ENCODE peak calls at places on chromosomes 7 and 10, in nine cellular contexts. E, R, N, C, M, F, L, A and T are unnamed samples.

GRCh38 chr10:67587771-67588170 is 108.2 kb downstream of the CTNNA3 start:
- DNase-seq in A (no peak), R (no peak), C (no peak), F (no peak), N (no peak), E (no peak), M (no peak), L (no peak), T (no peak)

GRCh38 chr7:40200791-40201190 is 66.0 kb downstream of the SUGCT start:
- DNase-seq in E (no peak), C (peak), R (no peak), N (no peak), M (peak), A (no peak), F (no peak), L (peak), T (no peak)

GRCh38 chr10:102868976-102869289 is 337 bp upstream of the AS3MT start:
- DNase-seq in E (no peak), N (no peak), F (no peak), M (no peak), A (no peak), R (no peak), C (no peak), L (no peak), T (no peak)

GRCh38 chr7:47777531-47778152 is 170.6 kb downstream of the PKD1L1 start:
- DNase-seq in R (no peak), L (no peak), C (no peak), M (no peak), E (no peak), F (no peak), A (no peak), N (no peak), T (no peak)

GRCh38 chr7:106756071-106756470 is 95.1 kb upstream of the CCDC71L start:
- DNase-seq in E (no peak), R (no peak), M (no peak), N (no peak), C (no peak), F (no peak), A (no peak), L (no peak), T (no peak)

GRCh38 chr7:17654940-17655339 is 285.4 kb downstream of the SNX13 start:
- DNase-seq in M (no peak), L (peak), F (no peak), A (no peak), C (no peak), E (no peak), R (no peak), N (no peak), T (no peak)

GRCh38 chr7:74212661-74213060 is 2.9 kb downstream of the LAT2 start:
- DNase-seq in N (no peak), C (no peak), E (no peak), A (no peak), M (no peak), R (no peak), F (no peak), L (no peak), T (no peak)

GRCh38 chr10:101569838-101570763 is 18.0 kb downstream of the POLL start:
- DNase-seq in R (peak), F (peak), C (peak), E (peak), A (peak), N (peak), M (peak), L (peak), T (no peak)

GRCh38 chr10:70323143-70323696 is 39.4 kb upstream of the NPFFR1 start:
- DNase-seq in N (no peak), F (no peak), C (no peak), A (no peak), M (no peak), E (no peak), R (no peak), L (no peak), T (no peak)

GRCh38 chr10:70250956-70251680 is 17.9 kb upstream of the PPA1 start:
- DNase-seq in L (no peak), E (no peak), F (no peak), R (no peak), M (no peak), N (no peak), A (no peak), C (no peak), T (no peak)

GRCh38 chr7:84529480-84530205 is 335.1 kb upstream of the SEMA3A start:
- DNase-seq in L (peak), N (no peak), C (peak), R (no peak), M (peak), E (no peak), A (no peak), F (peak), T (peak)

GRCh38 chr10:35971397-35971796 is 329.3 kb upstream of the FZD8 start:
- DNase-seq in C (no peak), F (no peak), A (no peak), R (no peak), N (no peak), E (no peak), M (no peak), L (no peak), T (no peak)

GRCh38 chr10:22183771-22184466 is 33.9 kb downstream of the EBLN1 start:
- DNase-seq in M (no peak), F (no peak), R (no peak), L (no peak), C (peak), N (no peak), A (no peak), E (no peak), T (no peak)

GRCh38 chr7:119197872-119198527 is 973.5 kb downstream of the ANKRD7 start:
- DNase-seq in R (peak), F (peak), A (no peak), L (peak), M (peak), N (no peak), C (no peak), E (peak), T (peak)

GRCh38 chr10:14571866-14572507 is 202.7 kb downstream of the FAM107B start:
- DNase-seq in F (no peak), A (no peak), L (no peak), N (no peak), E (no peak), M (peak), C (peak), R (peak), T (peak)

GRCh38 chr7:12524794-12525386 is 45.6 kb upstream of the SCIN start:
- DNase-seq in L (peak), F (peak), A (no peak), N (peak), C (peak), E (no peak), M (peak), R (no peak), T (peak)

GRCh38 chr7:98211221-98211675 is at the start of gene BHLHA15:
- DNase-seq in M (no peak), F (no peak), R (no peak), C (peak), N (no peak), A (no peak), E (peak), L (no peak), T (no peak)

GRCh38 chr7:16891338-16891737 is 9.6 kb upstream of the AGR3 start:
- DNase-seq in R (no peak), E (no peak), F (peak), L (peak), A (no peak), M (peak), C (peak), N (no peak), T (peak)

GRCh38 chr10:11086177-11086576 is 68.5 kb downstream of the CELF2 start:
- DNase-seq in N (no peak), L (no peak), E (no peak), R (no peak), C (no peak), F (no peak), A (peak), M (no peak), T (no peak)

GRCh38 chr10:109374215-109374614 is 549.1 kb downstream of the XPNPEP1 start:
- DNase-seq in F (no peak), N (no peak), E (no peak), C (peak), L (peak), R (no peak), M (peak), A (no peak), T (no peak)

GRCh38 chr10:63628526-63629362 is 107.5 kb downstream of the REEP3 start:
- DNase-seq in A (peak), N (peak), E (peak), L (peak), C (no peak), M (peak), F (peak), R (peak), T (no peak)

GRCh38 chr10:128860574-128860973 is 606.5 kb upstream of the MGMT start:
- DNase-seq in A (no peak), R (no peak), F (no peak), E (no peak), M (no peak), N (no peak), C (no peak), L (no peak), T (no peak)

GRCh38 chr10:37549054-37549453 is 308.4 kb downstream of the ZNF248 start:
- DNase-seq in L (no peak), M (no peak), R (no peak), N (no peak), E (no peak), A (no peak), F (no peak), C (no peak), T (no peak)

GRCh38 chr10:115171392-115171960 is 78.3 kb downstream of the ATRNL1 start:
- DNase-seq in E (no peak), M (peak), R (no peak), F (peak), C (no peak), L (no peak), A (no peak), N (no peak), T (peak)

GRCh38 chr10:103763374-103764202 is 91.8 kb downstream of the SH3PXD2A start:
- DNase-seq in R (no peak), N (peak), E (no peak), L (no peak), C (no peak), M (peak), F (no peak), A (no peak), T (no peak)

GRCh38 chr7:69395072-69395714 is 203.1 kb upstream of the AUTS2 start:
- DNase-seq in L (no peak), R (no peak), F (no peak), M (peak), E (no peak), N (no peak), A (no peak), C (no peak), T (peak)

GRCh38 chr10:2225609-2226008 is 488.3 kb upstream of the ADARB2 start:
- DNase-seq in M (no peak), L (no peak), A (no peak), F (no peak), R (no peak), N (no peak), E (no peak), C (no peak), T (no peak)

GRCh38 chr10:6843477-6843876 is 263.4 kb upstream of the PRKCQ start:
- DNase-seq in R (no peak), E (no peak), L (no peak), M (no peak), A (no peak), N (no peak), F (no peak), C (no peak), T (no peak)

GRCh38 chr10:111087968-111088505 is 11.2 kb downstream of the ADRA2A start:
- DNase-seq in R (no peak), N (no peak), E (no peak), M (no peak), L (no peak), A (no peak), F (no peak), C (no peak), T (no peak)

GRCh38 chr7:105713488-105714465 is 132.5 kb upstream of the EFCAB10 start:
- DNase-seq in A (no peak), N (no peak), M (no peak), L (peak), C (peak), E (no peak), F (no peak), R (no peak), T (no peak)

GRCh38 chr7:106681815-106682495 is 21.0 kb upstream of the CCDC71L start:
- DNase-seq in E (no peak), M (peak), F (no peak), N (no peak), A (no peak), R (no peak), L (no peak), C (peak), T (no peak)

GRCh38 chr7:36854652-36855051 is 130.4 kb upstream of the AOAH start:
- DNase-seq in R (no peak), M (no peak), N (no peak), C (no peak), F (no peak), A (no peak), E (no peak), L (peak), T (no peak)

GRCh38 chr7:80087051-80087767 is 47.4 kb upstream of the GNAI1 start:
- DNase-seq in A (no peak), L (no peak), F (peak), C (peak), R (no peak), N (no peak), M (peak), E (no peak), T (peak)

GRCh38 chr7:99196536-99197288 is 11.2 kb downstream of the KPNA7 start:
- DNase-seq in L (peak), M (peak), A (no peak), R (no peak), F (no peak), E (no peak), C (no peak), N (no peak), T (no peak)

GRCh38 chr10:7984325-7984724 is 70.2 kb upstream of the GATA3 start:
- DNase-seq in N (no peak), R (no peak), E (no peak), L (no peak), F (no peak), M (no peak), A (no peak), C (no peak), T (no peak)

GRCh38 chr10:72107325-72108003 is 19.1 kb upstream of the SPOCK2 start:
- DNase-seq in N (no peak), C (no peak), A (no peak), F (no peak), R (no peak), M (no peak), E (no peak), L (peak), T (no peak)

GRCh38 chr7:2087744-2088143 is 145.0 kb downstream of the MAD1L1 start:
- DNase-seq in F (no peak), R (no peak), E (no peak), N (no peak), C (no peak), M (no peak), A (no peak), L (no peak), T (no peak)

GRCh38 chr7:121205777-121206176 is 123.0 kb upstream of the WNT16 start:
- DNase-seq in C (no peak), E (no peak), L (no peak), N (no peak), A (no peak), R (no peak), F (no peak), M (no peak), T (no peak)
- H3K4me3 ChIP-seq in C (no peak), E (no peak), L (no peak), N (no peak), A (no peak), R (no peak), F (no peak), M (no peak), T (no peak)

DNA sequence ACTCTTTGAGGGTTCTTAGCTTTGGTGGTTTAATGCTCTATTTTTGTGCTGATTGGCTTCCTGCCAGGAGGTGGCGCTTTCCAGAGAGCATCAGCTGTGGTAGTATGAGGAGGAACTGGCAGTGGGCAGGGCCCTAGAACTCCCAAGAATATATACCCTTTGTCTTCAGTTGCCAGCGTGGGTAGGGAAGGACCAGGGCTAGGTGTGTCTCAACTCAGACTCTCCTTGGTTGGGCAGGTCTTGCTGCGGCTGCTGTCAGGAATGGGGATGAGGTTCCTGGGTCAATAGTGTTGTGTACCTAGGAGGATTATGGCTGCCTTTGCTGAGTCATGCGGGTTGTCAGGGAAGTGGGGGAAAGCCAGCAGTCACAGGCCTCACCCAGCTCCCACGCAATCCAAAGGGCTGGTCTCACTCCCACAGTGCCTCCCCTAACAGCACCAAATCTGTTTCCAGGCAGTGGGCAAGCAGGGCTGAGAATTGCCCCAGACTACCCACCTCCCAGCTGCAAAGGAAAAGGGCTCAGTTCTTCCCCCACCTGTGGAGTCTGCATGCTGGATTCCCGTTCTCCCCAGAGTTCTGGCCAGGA is 191.5 kb downstream of the PHTF2 start:
- DNase-seq in E (peak), F (no peak), M (no peak), L (peak), C (no peak), N (peak), R (no peak), A (no peak), T (no peak)
- TF ChIP-seq CTCF in E (peak), F (no peak), M (no peak), L (no peak), C (no peak), N (no peak), R (no peak), A (no peak), T (no peak)

DNA sequence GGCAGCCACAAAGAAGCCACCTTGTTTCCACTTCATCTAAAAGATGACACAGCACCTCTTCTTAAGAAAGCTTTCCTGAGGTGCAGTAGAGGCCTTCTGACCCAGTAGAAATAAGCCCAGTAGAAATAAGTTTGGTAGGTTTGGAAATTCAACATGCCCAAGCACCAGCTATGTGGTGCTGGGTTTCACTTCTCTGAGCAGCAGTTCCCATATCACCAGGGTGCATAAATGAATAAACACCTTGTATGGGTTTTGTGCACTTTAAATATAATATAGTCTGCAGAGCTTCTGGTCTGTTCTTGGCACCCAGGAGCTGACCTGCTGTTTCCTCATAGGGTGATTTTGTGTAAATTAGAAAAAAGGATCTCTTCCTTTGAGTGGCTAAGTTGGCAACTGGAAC is 492.4 kb upstream of the SORCS1 start:
- DNase-seq in F (no peak), R (no peak), M (no peak), A (no peak), L (no peak), N (no peak), C (no peak), E (no peak), T (no peak)
- H3K4me3 ChIP-seq in F (no peak), R (no peak), M (no peak), A (no peak), L (no peak), N (no peak), C (no peak), E (no peak), T (no peak)

DNA sequence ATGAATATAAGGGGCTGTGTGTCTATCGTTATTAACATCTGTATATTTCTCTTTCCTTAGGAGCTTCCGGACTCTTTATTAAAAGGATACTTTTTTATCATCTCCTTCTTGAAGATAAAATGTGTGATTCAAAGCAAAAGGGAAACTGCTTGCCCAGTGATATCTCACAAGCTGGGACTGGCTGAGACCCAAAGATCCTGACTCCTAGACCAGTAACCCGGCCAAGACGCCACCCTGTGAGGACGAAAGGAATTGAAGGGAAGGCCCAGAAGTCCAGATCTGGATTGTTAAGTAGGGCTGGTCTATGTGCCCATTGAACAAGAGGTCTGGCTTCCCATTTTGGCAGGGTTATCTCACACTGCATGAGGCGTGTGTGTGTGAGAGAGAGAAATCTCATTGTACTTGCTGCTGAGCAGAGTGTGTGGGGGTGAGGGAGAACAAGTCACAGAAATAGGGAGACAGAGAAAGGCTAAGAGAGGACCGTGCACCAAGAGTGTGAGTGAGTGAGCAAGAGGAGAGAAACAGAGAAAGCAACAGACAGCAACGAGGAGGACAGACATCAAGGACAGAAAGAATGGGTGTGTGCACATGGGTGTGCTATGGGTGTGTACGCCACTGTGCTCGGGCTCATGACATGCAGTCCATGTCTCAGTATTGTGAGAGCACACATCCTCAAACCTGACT is 75.4 kb downstream of the PLXNA4 start:
- DNase-seq in C (peak), E (peak), A (peak), F (no peak), M (peak), R (peak), L (no peak), N (no peak), T (peak)
- TF ChIP-seq CTCF in C (peak), E (peak), A (peak), F (peak), M (peak), R (peak), L (no peak), N (no peak), T (peak)

DNA sequence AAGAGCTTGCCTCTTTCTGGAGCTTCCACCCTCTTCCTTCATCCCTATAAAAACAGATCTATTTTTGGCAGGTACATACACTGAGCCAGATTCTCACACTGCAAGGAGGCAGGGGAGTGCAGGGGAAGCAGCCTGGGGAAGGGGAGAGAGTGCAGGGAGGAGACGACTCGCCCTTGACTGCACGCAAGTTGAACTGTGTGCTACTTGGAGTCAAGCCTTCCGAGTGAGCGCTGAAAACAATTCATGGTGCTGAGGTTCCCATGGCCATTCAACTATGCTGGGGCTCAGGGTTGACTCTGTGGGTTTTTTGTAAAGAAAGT is 51.3 kb downstream of the HSPA12A start:
- DNase-seq in M (no peak), R (no peak), F (no peak), L (no peak), N (no peak), E (no peak), A (peak), C (no peak), T (no peak)
- H3K4me3 ChIP-seq in M (no peak), R (no peak), F (no peak), L (no peak), N (no peak), E (no peak), A (no peak), C (no peak), T (no peak)

GRCh38 chr7:27160546-27161213 is 4.2 kb upstream of the HOXA7 start:
- DNase-seq in E (peak), L (peak), F (no peak), R (peak), A (peak), N (peak), M (peak), C (no peak), T (peak)

GRCh38 chr7:27160147-27160545 is 3.7 kb upstream of the HOXA7 start:
- DNase-seq in M (no peak), F (no peak), L (peak), A (no peak), C (no peak), N (no peak), R (no peak), E (no peak), T (no peak)

GRCh38 chr7:27161721-27162547 is 3.4 kb downstream of the HOXA9 start:
- DNase-seq in C (no peak), F (no peak), L (peak), N (no peak), M (no peak), A (no peak), E (no peak), R (no peak), T (no peak)

GRCh38 chr7:27162548-27162848 is 2.8 kb downstream of the HOXA9 start:
- DNase-seq in L (no peak), R (no peak), N (no peak), F (no peak), M (no peak), C (no peak), A (no peak), E (no peak), T (no peak)

GRCh38 chr7:27161214-27161720 is 4.1 kb downstream of the HOXA9 start:
- DNase-seq in M (no peak), R (no peak), L (no peak), C (no peak), N (no peak), F (no peak), A (no peak), E (no peak), T (no peak)
- TF ChIP-seq CTCF in M (no peak), R (peak), L (no peak), C (no peak), N (no peak), F (no peak), A (no peak), E (no peak), T (no peak)

GRCh38 chr10:19412531-19412930 is 363.9 kb downstream of the MALRD1 start:
- DNase-seq in E (peak), R (peak), C (no peak), M (peak), L (peak), F (no peak), A (no peak), N (no peak), T (peak)
- H3K4me3 ChIP-seq in E (no peak), R (no peak), C (no peak), M (no peak), L (no peak), F (no peak), A (no peak), N (no peak), T (no peak)